ENCODE peak calls at places on chromosomes 4 and X, in four cellular contexts. One of them, this sample, is unnamed.

GRCh38 chrX:39310925-39311324 is 509.7 kb downstream of the MID1IP1 start:
- DNase-seq in A673: no peak
- DNase-seq in anterior cingulate cortex: no peak
- DNase-seq in HFFc6: no peak
- DNase-seq in this sample: no peak

GRCh38 chr4:81030617-81031388 is at the start of gene BMP3:
- DNase-seq in anterior cingulate cortex: no peak
- DNase-seq in A673: peak; percentile 0
- DNase-seq in HFFc6: no peak
- DNase-seq in this sample: no peak

GRCh38 chr4:101711590-101712255 is 78.8 kb upstream of the BANK1 start:
- DNase-seq in anterior cingulate cortex: no peak
- DNase-seq in HFFc6: no peak
- DNase-seq in A673: peak; percentile 38
- DNase-seq in this sample: no peak

GRCh38 chr4:60724623-60725022 is 475.5 kb upstream of the ADGRL3 start:
- DNase-seq in HFFc6: peak; percentile 89
- DNase-seq in A673: no peak
- DNase-seq in anterior cingulate cortex: no peak
- DNase-seq in this sample: no peak

GRCh38 chr4:24174622-24175021 is 284.8 kb upstream of the PPARGC1A start:
- DNase-seq in anterior cingulate cortex: no peak
- DNase-seq in HFFc6: no peak
- DNase-seq in A673: no peak
- DNase-seq in this sample: no peak

GRCh38 chrX:14497184-14497666 is 32.1 kb upstream of the GLRA2 start:
- DNase-seq in anterior cingulate cortex: no peak
- DNase-seq in A673: no peak
- DNase-seq in HFFc6: no peak
- DNase-seq in this sample: no peak

GRCh38 chr4:158090323-158090722 is 82.5 kb downstream of the GASK1B start:
- DNase-seq in anterior cingulate cortex: no peak
- DNase-seq in HFFc6: no peak
- DNase-seq in A673: peak; percentile 2
- DNase-seq in this sample: no peak

GRCh38 chr4:36758312-36758690 is 476.9 kb downstream of the DTHD1 start:
- DNase-seq in anterior cingulate cortex: no peak
- DNase-seq in HFFc6: no peak
- DNase-seq in A673: no peak
- DNase-seq in this sample: no peak

GRCh38 chr4:121053601-121054143 is 18.7 kb downstream of the NDNF start:
- DNase-seq in HFFc6: no peak
- DNase-seq in A673: peak; percentile 93
- DNase-seq in anterior cingulate cortex: no peak
- DNase-seq in this sample: no peak

GRCh38 chr4:31341601-31342375 is 621.6 kb downstream of the PCDH7 start:
- DNase-seq in anterior cingulate cortex: no peak
- DNase-seq in A673: no peak
- DNase-seq in HFFc6: no peak
- DNase-seq in this sample: no peak

GRCh38 chr4:164977243-164978164 is at the start of gene TRIM61:
- DNase-seq in anterior cingulate cortex: peak; percentile 22
- DNase-seq in A673: peak; percentile 70
- DNase-seq in HFFc6: no peak
- DNase-seq in this sample: peak; percentile 9

GRCh38 chr4:10456270-10457254 is 664 bp downstream of the ZNF518B start:
- DNase-seq in A673: no peak
- DNase-seq in HFFc6: peak; percentile 32
- DNase-seq in anterior cingulate cortex: no peak
- DNase-seq in this sample: peak; percentile 12

GRCh38 chrX:53266914-53267313 is 14.5 kb downstream of the IQSEC2 start:
- DNase-seq in anterior cingulate cortex: no peak
- DNase-seq in HFFc6: no peak
- DNase-seq in A673: no peak
- DNase-seq in this sample: no peak

GRCh38 chr4:108943371-108943770 is 180.5 kb upstream of the ETNPPL start:
- DNase-seq in anterior cingulate cortex: no peak
- DNase-seq in A673: no peak
- DNase-seq in HFFc6: no peak
- DNase-seq in this sample: no peak

GRCh38 chr4:139956436-139957107 is 197.4 kb downstream of the MAML3 start:
- DNase-seq in HFFc6: no peak
- DNase-seq in anterior cingulate cortex: no peak
- DNase-seq in A673: no peak
- DNase-seq in this sample: no peak

GRCh38 chrX:69988955-69989394 is 60.8 kb downstream of the AWAT2 start:
- DNase-seq in HFFc6: no peak
- DNase-seq in A673: no peak
- DNase-seq in anterior cingulate cortex: no peak
- DNase-seq in this sample: no peak

GRCh38 chrX:83260288-83260687 is 247.8 kb upstream of the POU3F4 start:
- DNase-seq in A673: no peak
- DNase-seq in anterior cingulate cortex: no peak
- DNase-seq in HFFc6: no peak
- DNase-seq in this sample: no peak

This sample was measured in activated T-helper 1 cell treated with anti-CD3 and anti-CD28 coated beads, Interleukin-2, amount 50 U/mL, for 16 hours.